ENCODE peak calls at places on chromosomes 11 and 22, in five cellular contexts. S is substantia nigra, Q is EH, C is fibroblast of lung, Z is Calu3. K is an unnamed sample.

GRCh38 chr11:33033493-33033892 is 5.9 kb upstream of the TCP11L1 start:
- DNase-seq in S (no peak), Q (no peak), C (no peak), Z (no peak), K (no peak)

GRCh38 chr11:40100204-40100603 is 1359.2 kb downstream of the LRRC4C start:
- DNase-seq in Q (no peak), C (no peak), S (no peak), Z (no peak), K (no peak)

GRCh38 chr11:25838918-25839611 is 492.9 kb upstream of the ANO3 start:
- DNase-seq in Z (no peak), S (no peak), Q (no peak), C (no peak), K (no peak)

GRCh38 chr11:124394408-124394807 is 4.4 kb downstream of the OR8B3 start:
- DNase-seq in Z (no peak), C (peak), S (no peak), Q (peak), K (no peak)

GRCh38 chr11:119745112-119745511 is 16.1 kb upstream of the NECTIN1 start:
- DNase-seq in S (no peak), C (no peak), Q (no peak), Z (no peak), K (no peak)

GRCh38 chr22:43273902-43274484 is 69.2 kb downstream of the SCUBE1 start:
- DNase-seq in C (peak), Z (peak), S (peak), Q (peak), K (peak)

GRCh38 chr22:38180841-38181452 is 683 bp downstream of the PLA2G6 start:
- DNase-seq in S (peak), Q (peak), Z (peak), C (peak), K (no peak)

GRCh38 chr11:7020183-7020917 is at the start of the genes NLRP14 and ZNF214:
- DNase-seq in Z (peak), C (peak), S (peak), Q (peak), K (peak)

GRCh38 chr11:10091314-10092045 is 202.5 kb downstream of the SBF2 start:
- DNase-seq in C (no peak), Q (no peak), S (no peak), Z (no peak), K (no peak)

GRCh38 chr11:119907122-119907933 is 178.3 kb upstream of the NECTIN1 start:
- DNase-seq in S (no peak), Z (peak), Q (no peak), C (no peak), K (no peak)

GRCh38 chr11:18013790-18014507 is 1.1 kb upstream of the SERGEF start:
- DNase-seq in S (no peak), Z (no peak), Q (peak), C (peak), K (no peak)

GRCh38 chr11:74019860-74020259 is 11.0 kb upstream of the UCP3 start:
- DNase-seq in Z (no peak), S (no peak), C (no peak), Q (no peak), K (no peak)

GRCh38 chr11:92782806-92783205 is 186.6 kb upstream of the MTNR1B start:
- DNase-seq in Q (peak), Z (no peak), S (no peak), C (no peak), K (no peak)

GRCh38 chr11:406796-407650 is 7.8 kb downstream of the SIGIRR start:
- DNase-seq in Z (no peak), S (peak), Q (peak), C (peak), K (peak)

GRCh38 chr11:72766152-72766902 is 14.1 kb upstream of the ARAP1 start:
- DNase-seq in Z (no peak), C (no peak), S (no peak), Q (no peak), K (no peak)

GRCh38 chr11:31641477-31642062 is 132.0 kb downstream of the ELP4 start:
- DNase-seq in Q (peak), Z (peak), C (peak), S (no peak), K (peak)

GRCh38 chr11:1054143-1055108 is 17.9 kb upstream of the MUC6 start:
- DNase-seq in Q (peak), Z (no peak), S (no peak), C (no peak), K (peak)

GRCh38 chr11:120128392-120129172 is 9.3 kb downstream of the TRIM29 start:
- DNase-seq in Z (peak), Q (peak), S (no peak), C (peak), K (peak)

GRCh38 chr11:125141686-125142535 is 22.6 kb upstream of the PKNOX2 start:
- DNase-seq in S (peak), Z (peak), C (peak), Q (peak), K (no peak)

GRCh38 chr11:64005691-64006090 is 19.5 kb downstream of the OTUB1 start:
- DNase-seq in Z (no peak), S (no peak), Q (no peak), C (no peak), K (no peak)

GRCh38 chr11:127643659-127644058 is 643.1 kb upstream of the KIRREL3 start:
- DNase-seq in S (no peak), Q (no peak), C (no peak), Z (no peak), K (no peak)

GRCh38 chr22:36839356-36840073 is 21.3 kb upstream of the NCF4 start:
- DNase-seq in Z (no peak), Q (peak), C (no peak), S (no peak), K (no peak)

GRCh38 chr11:129881570-129882170 is 13.7 kb downstream of the NFRKB start:
- DNase-seq in Z (peak), S (no peak), Q (peak), C (peak), K (peak)

GRCh38 chr11:1192741-1193325 is 30.0 kb upstream of the MUC5B start:
- DNase-seq in Z (no peak), Q (no peak), C (no peak), S (no peak), K (no peak)

GRCh38 chr11:119977584-119977860 is 160.4 kb downstream of the TRIM29 start:
- DNase-seq in S (no peak), C (no peak), Q (no peak), Z (no peak), K (no peak)

GRCh38 chr11:3824714-3825472 is 15.9 kb downstream of the RHOG start:
- DNase-seq in S (peak), C (no peak), Q (peak), Z (peak), K (no peak)

GRCh38 chr11:8090756-8091155 is 9.7 kb downstream of the TUB start:
- DNase-seq in Q (peak), S (no peak), Z (peak), C (peak), K (no peak)

GRCh38 chr11:105937331-105937730 is 84.7 kb downstream of the MSANTD4 start:
- DNase-seq in C (peak), Q (peak), Z (no peak), S (no peak), K (peak)

GRCh38 chr11:13446444-13446843 is 16.6 kb downstream of the BTBD10 start:
- DNase-seq in Q (peak), S (no peak), C (no peak), Z (no peak), K (peak)

GRCh38 chr11:22920939-22921565 is 60.8 kb upstream of the CCDC179 start:
- DNase-seq in Q (peak), S (no peak), Z (peak), C (peak), K (peak)

GRCh38 chr11:110621826-110622225 is 90.4 kb downstream of the ARHGAP20 start:
- DNase-seq in S (no peak), Q (peak), Z (no peak), C (peak), K (no peak)

K was measured in HFFc6.